ENCODE peak calls at places on chromosomes 11 and 22, in four cellular contexts. One of them, this sample, is unnamed.

GRCh38 chr11:77865805-77866204 is 44.9 kb downstream of the AAMDC start:
- DNase-seq in H1: no peak
- DNase-seq in A549: no peak
- DNase-seq in K562: no peak
- DNase-seq in this sample: no peak

GRCh38 chr11:120272303-120272702 is 32.4 kb downstream of the POU2F3 start:
- DNase-seq in H1: no peak
- DNase-seq in A549: no peak
- DNase-seq in K562: no peak
- DNase-seq in this sample: no peak

GRCh38 chr11:2523821-2524391 is 79.1 kb downstream of the KCNQ1 start:
- DNase-seq in H1: no peak
- DNase-seq in A549: no peak
- DNase-seq in K562: no peak
- DNase-seq in this sample: no peak

GRCh38 chr11:62501432-62501891 is 45.1 kb downstream of the AHNAK start:
- DNase-seq in H1: no peak
- DNase-seq in A549: no peak
- DNase-seq in K562: no peak
- DNase-seq in this sample: peak

GRCh38 chr11:120001161-120002135 is 136.5 kb downstream of the TRIM29 start:
- DNase-seq in H1: no peak
- DNase-seq in A549: no peak
- DNase-seq in K562: no peak
- DNase-seq in this sample: no peak

GRCh38 chr11:9753031-9753430 is 89.2 kb downstream of the SWAP70 start:
- DNase-seq in H1: no peak
- DNase-seq in A549: no peak
- DNase-seq in K562: no peak
- DNase-seq in this sample: peak

GRCh38 chr11:398826-399225 is 4.8 kb downstream of the PKP3 start:
- DNase-seq in H1: no peak
- DNase-seq in A549: peak
- DNase-seq in K562: no peak
- DNase-seq in this sample: no peak

GRCh38 chr11:27242591-27242990 is 120.4 kb downstream of the CCDC34 start:
- DNase-seq in H1: no peak
- DNase-seq in A549: no peak
- DNase-seq in K562: no peak
- DNase-seq in this sample: no peak

GRCh38 chr11:69321877-69322350 is 28.0 kb downstream of the MYEOV start:
- DNase-seq in H1: no peak
- DNase-seq in A549: no peak
- DNase-seq in K562: no peak
- DNase-seq in this sample: no peak

GRCh38 chr11:94308024-94308423 is 3.6 kb downstream of the IZUMO1R start:
- DNase-seq in H1: no peak
- DNase-seq in A549: no peak
- DNase-seq in K562: no peak
- DNase-seq in this sample: no peak

GRCh38 chr11:60971520-60971919 is at the start of gene CD6:
- DNase-seq in H1: no peak
- DNase-seq in A549: no peak
- DNase-seq in K562: no peak
- DNase-seq in this sample: no peak

GRCh38 chr11:833114-833791 is 501 bp downstream of the CD151 start:
- DNase-seq in H1: no peak
- DNase-seq in A549: peak
- DNase-seq in K562: peak
- DNase-seq in this sample: no peak

GRCh38 chr11:13692172-13692571 is 23.7 kb downstream of the FAR1 start:
- DNase-seq in H1: no peak
- DNase-seq in A549: no peak
- DNase-seq in K562: no peak
- DNase-seq in this sample: no peak

GRCh38 chr22:37930952-37931440 is 22.4 kb downstream of the C22orf23 start:
- DNase-seq in H1: no peak
- DNase-seq in A549: no peak
- DNase-seq in K562: no peak
- DNase-seq in this sample: no peak

GRCh38 chr22:44505796-44506354 is 7.8 kb upstream of the RTL6 start:
- DNase-seq in H1: no peak
- DNase-seq in A549: no peak
- DNase-seq in K562: no peak
- DNase-seq in this sample: no peak

GRCh38 chr11:64856382-64857227 is 12.2 kb upstream of the CDC42BPG start:
- DNase-seq in H1: no peak
- DNase-seq in A549: peak
- DNase-seq in K562: no peak
- DNase-seq in this sample: peak

GRCh38 chr22:37739000-37739399 is 42.2 kb downstream of the TRIOBP start:
- DNase-seq in H1: no peak
- DNase-seq in A549: no peak
- DNase-seq in K562: no peak
- DNase-seq in this sample: no peak

GRCh38 chr11:10058356-10058755 is 235.7 kb downstream of the SBF2 start:
- DNase-seq in H1: no peak
- DNase-seq in A549: no peak
- DNase-seq in K562: no peak
- DNase-seq in this sample: no peak

GRCh38 chr11:76670475-76671235 is at the start of gene LRRC32:
- DNase-seq in H1: no peak
- DNase-seq in A549: no peak
- DNase-seq in K562: peak
- DNase-seq in this sample: no peak

GRCh38 chr11:117230981-117231636 is 764 bp downstream of the PCSK7 start:
- DNase-seq in H1: no peak
- DNase-seq in A549: no peak
- DNase-seq in K562: no peak
- DNase-seq in this sample: no peak

GRCh38 chr11:61601512-61601911 is 20.6 kb upstream of the SYT7 start:
- DNase-seq in H1: no peak
- DNase-seq in A549: no peak
- DNase-seq in K562: no peak
- DNase-seq in this sample: peak

GRCh38 chr22:49247194-49247924 is 580.3 kb downstream of the BRD1 start:
- DNase-seq in H1: no peak
- DNase-seq in A549: no peak
- DNase-seq in K562: no peak
- DNase-seq in this sample: no peak

GRCh38 chr11:12019867-12020416 is 11.5 kb upstream of the DKK3 start:
- DNase-seq in H1: no peak
- DNase-seq in A549: no peak
- DNase-seq in K562: no peak
- DNase-seq in this sample: no peak

GRCh38 chr22:20084547-20085413 is 4.7 kb downstream of the DGCR8 start:
- DNase-seq in H1: no peak
- DNase-seq in A549: no peak
- DNase-seq in K562: peak
- DNase-seq in this sample: peak

GRCh38 chr11:14267861-14268635 is 90.9 kb downstream of the RRAS2 start:
- DNase-seq in H1: no peak
- DNase-seq in A549: no peak
- DNase-seq in K562: no peak
- DNase-seq in this sample: no peak

GRCh38 chr11:8719260-8720190 is 36.9 kb downstream of the RPL27A start:
- DNase-seq in H1: no peak
- DNase-seq in A549: peak
- DNase-seq in K562: no peak
- DNase-seq in this sample: peak

GRCh38 chr22:30882181-30882771 is 86.3 kb downstream of the MORC2 start:
- DNase-seq in H1: no peak
- DNase-seq in A549: no peak
- DNase-seq in K562: no peak
- DNase-seq in this sample: no peak

GRCh38 chr22:30880181-30880601 is 88.4 kb downstream of the MORC2 start:
- DNase-seq in H1: no peak
- DNase-seq in A549: no peak
- DNase-seq in K562: no peak
- DNase-seq in this sample: no peak

GRCh38 chr22:30882974-30883533 is 85.5 kb downstream of the MORC2 start:
- DNase-seq in H1: no peak
- DNase-seq in A549: no peak
- DNase-seq in K562: peak
- DNase-seq in this sample: no peak

GRCh38 chr22:30880847-30881246 is 87.7 kb downstream of the MORC2 start:
- DNase-seq in H1: no peak
- DNase-seq in A549: no peak
- DNase-seq in K562: no peak
- DNase-seq in this sample: no peak

DNA sequence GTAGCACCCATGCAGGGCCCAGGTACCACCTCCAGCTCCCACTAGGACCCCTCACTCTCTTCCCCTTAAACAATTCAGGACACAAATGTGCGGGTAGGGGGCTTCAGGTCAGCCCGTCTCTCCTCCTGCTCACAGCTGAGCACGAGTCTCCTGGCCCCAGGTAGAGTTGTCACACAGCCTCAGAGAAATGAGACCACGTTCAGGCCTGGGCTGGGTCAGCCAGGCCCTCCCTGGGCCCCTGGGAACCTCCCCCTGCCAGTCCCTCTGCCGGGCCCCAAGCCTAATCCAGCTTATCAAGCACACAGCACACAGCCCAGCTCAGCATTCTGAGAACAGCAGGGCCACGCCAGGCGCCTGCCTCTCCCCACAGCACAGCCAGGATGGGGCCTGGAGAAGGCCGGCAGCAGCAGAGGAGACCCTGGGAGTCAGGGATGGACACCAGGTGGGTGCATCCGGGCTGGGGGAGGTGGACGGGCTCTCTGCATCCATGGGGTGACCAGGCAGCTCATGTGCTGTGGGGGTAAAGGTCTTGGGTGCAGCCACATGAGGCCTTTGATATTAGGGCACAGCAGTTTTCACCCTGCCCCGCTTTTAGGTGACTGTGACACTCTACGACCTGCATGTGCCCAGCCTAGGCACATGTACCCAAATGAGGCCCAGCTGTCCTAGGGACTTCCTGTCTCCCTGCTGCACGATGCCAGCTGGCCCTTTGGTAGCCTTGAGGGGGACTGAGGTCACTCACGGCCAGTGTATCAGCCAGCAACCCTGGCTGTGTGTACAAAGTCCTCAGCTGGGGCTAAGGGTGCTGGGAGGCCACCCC is 87.0 kb downstream of the MORC2 start:
- DNase-seq in H1: no peak
- DNase-seq in A549: peak
- DNase-seq in K562: peak
- DNase-seq in this sample: peak
- TF ChIP-seq RNF2 in H1: no peak
- TF ChIP-seq RNF2 in A549: no peak
- TF ChIP-seq RNF2 in K562: peak
- TF ChIP-seq RNF2 in this sample: no peak

DNA sequence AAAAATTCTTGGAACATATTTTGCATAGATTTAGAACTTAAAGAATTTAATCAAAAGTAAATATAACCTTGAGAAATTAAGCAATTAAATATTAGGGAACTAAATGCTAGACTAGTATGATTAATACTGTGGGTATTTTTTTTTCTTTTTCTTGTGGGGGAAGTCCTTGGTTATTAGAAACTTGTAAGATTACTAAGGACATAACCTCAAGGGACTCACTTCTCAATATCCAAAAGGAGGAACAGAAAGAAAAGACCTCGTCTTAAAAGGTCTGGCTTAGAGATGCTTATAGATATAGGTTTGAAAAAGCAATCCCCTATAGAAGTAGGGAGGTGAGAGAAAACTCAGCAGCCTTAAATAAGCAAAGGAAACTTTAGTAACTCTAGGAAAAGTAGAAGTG is 368.5 kb downstream of the INSC start:
- DNase-seq in H1: no peak
- DNase-seq in A549: no peak
- DNase-seq in K562: no peak
- DNase-seq in this sample: no peak
- TF ChIP-seq PHF8 in H1: no peak
- TF ChIP-seq PHF8 in A549: no peak
- TF ChIP-seq PHF8 in K562: no peak
- TF ChIP-seq PHF8 in this sample: no peak

GRCh38 chr22:28426346-28427132 is 253.1 kb downstream of the TTC28 start:
- DNase-seq in H1: no peak
- DNase-seq in A549: no peak
- DNase-seq in K562: no peak
- DNase-seq in this sample: peak
- TF ChIP-seq RNF2 in H1: no peak
- TF ChIP-seq RNF2 in A549: no peak
- TF ChIP-seq RNF2 in K562: no peak
- TF ChIP-seq RNF2 in this sample: no peak

DNA sequence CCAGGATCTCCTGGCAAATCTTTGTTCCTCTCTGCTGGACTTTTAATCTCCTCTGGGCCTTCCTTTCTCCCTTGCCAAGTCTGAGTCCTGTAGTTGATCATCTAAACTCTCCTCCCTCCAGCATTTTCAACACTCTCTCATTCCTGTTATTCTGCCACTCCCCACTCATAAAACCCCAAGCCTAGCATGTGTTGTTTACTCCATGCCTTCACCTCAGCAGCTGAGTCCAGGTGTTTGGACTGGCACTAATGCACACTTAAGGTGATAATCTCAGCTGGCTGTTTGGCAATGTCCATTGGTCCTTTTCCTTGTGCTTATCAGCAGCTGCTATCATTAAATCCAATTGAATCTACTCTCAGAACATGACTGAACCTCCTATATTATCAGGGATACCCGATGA is 876.8 kb upstream of the TENM4 start:
- DNase-seq in H1: no peak
- DNase-seq in A549: no peak
- DNase-seq in K562: no peak
- DNase-seq in this sample: no peak
- TF ChIP-seq PHF8 in H1: no peak
- TF ChIP-seq PHF8 in A549: no peak
- TF ChIP-seq PHF8 in K562: no peak
- TF ChIP-seq PHF8 in this sample: no peak

GRCh38 chr11:131811380-131811779 is 441.0 kb downstream of the NTM start:
- DNase-seq in H1: no peak
- DNase-seq in A549: no peak
- DNase-seq in K562: no peak
- DNase-seq in this sample: no peak

GRCh38 chr11:131807876-131808275 is 437.5 kb downstream of the NTM start:
- DNase-seq in H1: no peak
- DNase-seq in A549: no peak
- DNase-seq in K562: no peak
- DNase-seq in this sample: no peak

GRCh38 chr11:131810511-131810910 is 440.1 kb downstream of the NTM start:
- DNase-seq in H1: no peak
- DNase-seq in A549: no peak
- DNase-seq in K562: no peak
- DNase-seq in this sample: no peak

GRCh38 chr11:131808466-131808865 is 438.1 kb downstream of the NTM start:
- DNase-seq in H1: no peak
- DNase-seq in A549: no peak
- DNase-seq in K562: no peak
- DNase-seq in this sample: no peak

GRCh38 chr11:131809203-131809948 is 439.0 kb downstream of the NTM start:
- DNase-seq in H1: no peak
- DNase-seq in A549: no peak
- DNase-seq in K562: no peak
- DNase-seq in this sample: no peak
- TF ChIP-seq RNF2 in H1: no peak
- TF ChIP-seq RNF2 in A549: no peak
- TF ChIP-seq RNF2 in K562: no peak
- TF ChIP-seq RNF2 in this sample: no peak